ENCODE peak calls at places on chromosomes 16 and 17, in four cellular contexts. O is thyroid gland, L is natural killer cell, F is lower leg skin. H is an unnamed sample.

GRCh38 chr17:77822302-77823030 is 136.0 kb upstream of the TNRC6C start:
- DNase-seq in O (no peak), L (no peak), F (no peak), H (no peak)

GRCh38 chr16:29915590-29916247 is 10.3 kb downstream of the KCTD13 start:
- DNase-seq in O (no peak), L (no peak), F (no peak), H (no peak)

GRCh38 chr17:74439691-74440567 is 8.0 kb downstream of the GPRC5C start:
- DNase-seq in O (no peak), L (no peak), F (no peak), H (no peak)

GRCh38 chr17:2783310-2784030 is 12.8 kb upstream of the RAP1GAP2 start:
- DNase-seq in O (no peak), L (no peak), F (no peak), H (no peak)

GRCh38 chr16:84462296-84463210 is 41.9 kb downstream of the MEAK7 start:
- DNase-seq in O (no peak), L (no peak), F (peak), H (no peak)

GRCh38 chr17:70863436-70864248 is 694.3 kb downstream of the KCNJ2 start:
- DNase-seq in O (no peak), L (no peak), F (no peak), H (no peak)

GRCh38 chr16:84546669-84547538 is 42.4 kb upstream of the MEAK7 start:
- DNase-seq in O (no peak), L (no peak), F (no peak), H (no peak)

GRCh38 chr17:58083491-58084316 is 485 bp downstream of the DYNLL2 start:
- DNase-seq in O (peak), L (peak), F (peak), H (no peak)

GRCh38 chr16:27685802-27686201 is 135.9 kb downstream of the KATNIP start:
- DNase-seq in O (no peak), L (no peak), F (no peak), H (no peak)

GRCh38 chr16:12255919-12256665 is 279.6 kb downstream of the SNX29 start:
- DNase-seq in O (no peak), L (no peak), F (no peak), H (no peak)

GRCh38 chr17:17320911-17321220 is 17.7 kb downstream of the NT5M start:
- DNase-seq in O (no peak), L (no peak), F (no peak), H (no peak)

GRCh38 chr17:17324616-17325015 is 21.4 kb downstream of the NT5M start:
- DNase-seq in O (no peak), L (no peak), F (no peak), H (no peak)

GRCh38 chr17:17325228-17325627 is 22.1 kb downstream of the NT5M start:
- DNase-seq in O (no peak), L (no peak), F (no peak), H (no peak)

GRCh38 chr17:17321356-17322025 is 18.3 kb downstream of the NT5M start:
- DNase-seq in O (no peak), L (no peak), F (peak), H (no peak)

GRCh38 chr17:17322516-17323510 is 19.6 kb downstream of the NT5M start:
- DNase-seq in O (no peak), L (no peak), F (peak), H (no peak)
- TF ChIP-seq CTCF in O (no peak), L (no peak), F (no peak), H (no peak)

GRCh38 chr16:589658-590159 is at the start of gene RAB40C:
- DNase-seq in O (peak), L (peak), F (peak), H (peak)
- TF ChIP-seq CTCF in O (no peak), L (no peak), F (no peak), H (no peak)

DNA sequence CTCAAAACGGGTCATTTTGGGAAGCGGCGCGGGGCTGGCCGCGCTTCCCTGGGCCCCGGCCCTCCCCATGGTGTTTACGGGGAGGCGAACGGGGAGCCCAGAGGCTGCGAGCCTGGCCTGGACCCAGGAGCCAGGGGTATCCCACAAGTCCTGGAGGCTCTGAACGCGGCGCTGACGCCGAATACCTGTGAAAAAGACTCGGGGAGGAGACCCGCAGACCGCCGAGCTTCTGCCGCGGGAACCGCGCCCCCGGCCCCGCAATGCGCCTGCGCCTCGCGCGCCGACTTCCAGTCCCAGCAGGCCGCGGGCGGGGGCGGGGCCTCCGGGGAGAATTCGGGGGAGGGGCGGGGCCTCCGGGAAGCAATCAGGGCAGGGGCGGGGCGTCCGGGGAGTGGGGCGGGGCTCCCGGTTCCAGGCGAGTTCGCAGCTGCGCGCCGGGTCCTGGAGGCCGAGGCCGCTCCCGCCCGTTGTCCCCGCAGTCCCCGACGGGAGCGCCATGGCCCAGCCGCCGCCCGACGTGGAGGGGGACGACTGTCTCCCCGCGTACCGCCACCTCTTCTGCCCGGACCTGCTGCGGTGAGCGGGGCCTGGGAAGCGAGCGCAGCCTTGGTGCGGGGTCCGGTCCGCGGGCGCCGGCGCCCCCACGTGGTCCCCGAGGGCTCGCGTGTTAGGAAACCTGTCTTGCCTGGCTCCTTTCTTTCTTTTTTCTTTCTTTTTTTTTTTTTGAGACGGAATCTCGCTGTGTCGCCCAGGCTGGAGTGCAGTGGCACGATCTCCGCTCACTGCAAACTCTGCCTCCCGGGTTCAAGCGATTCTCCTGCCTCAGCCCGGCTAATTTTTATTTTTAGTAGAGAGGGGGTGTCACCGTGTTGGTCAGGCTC is at the start of gene DECR2:
- DNase-seq in O (peak), L (peak), F (peak), H (peak)
- TF ChIP-seq CTCF in O (no peak), L (peak), F (no peak), H (peak)

DNA sequence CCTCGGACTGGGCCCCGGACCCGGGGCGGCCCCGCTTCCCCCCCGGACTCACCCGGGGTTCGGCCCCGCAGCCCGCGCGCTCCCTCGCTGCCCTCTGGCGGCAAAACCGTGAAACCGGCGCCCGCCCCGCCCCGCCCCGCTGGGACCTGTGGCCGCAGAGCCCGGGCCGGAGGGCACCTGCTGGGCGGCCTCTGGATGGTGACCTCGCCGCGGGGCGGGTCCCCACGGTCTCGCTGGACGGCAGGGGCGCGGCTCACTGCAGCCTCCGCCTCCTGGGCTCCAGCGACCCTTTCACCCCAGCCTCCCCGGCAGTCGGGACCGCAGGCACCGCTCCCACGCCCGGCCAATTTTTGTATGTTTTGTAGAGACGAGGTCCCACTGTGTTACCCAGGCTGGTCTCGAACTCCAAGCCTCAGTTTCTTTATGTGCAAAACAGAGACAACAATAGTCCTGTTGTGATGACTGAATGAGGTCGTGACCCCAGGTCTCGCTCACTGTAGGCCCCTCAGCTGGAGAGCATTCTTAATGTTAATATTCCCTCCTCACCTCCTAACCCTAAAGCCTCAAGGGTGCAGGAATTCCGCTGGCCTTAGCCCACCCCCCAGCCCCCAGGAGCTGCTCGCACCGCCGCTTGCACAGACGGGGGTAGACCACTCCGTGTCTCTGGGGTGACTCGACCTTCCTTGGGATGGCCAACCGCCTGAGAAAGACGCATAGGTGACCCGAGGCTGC is 33.7 kb upstream of the RPH3AL start:
- DNase-seq in O (peak), L (peak), F (peak), H (peak)
- TF ChIP-seq CTCF in O (peak), L (peak), F (no peak), H (peak)

GRCh38 chr17:40122466-40122943 is 734 bp downstream of the MSL1 start:
- DNase-seq in O (peak), L (peak), F (peak), H (no peak)
- TF ChIP-seq CTCF in O (no peak), L (no peak), F (no peak), H (no peak)

GRCh38 chr16:67294927-67295326 is 15.6 kb downstream of the PLEKHG4 start:
- DNase-seq in O (no peak), L (no peak), F (no peak), H (no peak)
- TF ChIP-seq CTCF in O (no peak), L (no peak), F (no peak), H (no peak)

DNA sequence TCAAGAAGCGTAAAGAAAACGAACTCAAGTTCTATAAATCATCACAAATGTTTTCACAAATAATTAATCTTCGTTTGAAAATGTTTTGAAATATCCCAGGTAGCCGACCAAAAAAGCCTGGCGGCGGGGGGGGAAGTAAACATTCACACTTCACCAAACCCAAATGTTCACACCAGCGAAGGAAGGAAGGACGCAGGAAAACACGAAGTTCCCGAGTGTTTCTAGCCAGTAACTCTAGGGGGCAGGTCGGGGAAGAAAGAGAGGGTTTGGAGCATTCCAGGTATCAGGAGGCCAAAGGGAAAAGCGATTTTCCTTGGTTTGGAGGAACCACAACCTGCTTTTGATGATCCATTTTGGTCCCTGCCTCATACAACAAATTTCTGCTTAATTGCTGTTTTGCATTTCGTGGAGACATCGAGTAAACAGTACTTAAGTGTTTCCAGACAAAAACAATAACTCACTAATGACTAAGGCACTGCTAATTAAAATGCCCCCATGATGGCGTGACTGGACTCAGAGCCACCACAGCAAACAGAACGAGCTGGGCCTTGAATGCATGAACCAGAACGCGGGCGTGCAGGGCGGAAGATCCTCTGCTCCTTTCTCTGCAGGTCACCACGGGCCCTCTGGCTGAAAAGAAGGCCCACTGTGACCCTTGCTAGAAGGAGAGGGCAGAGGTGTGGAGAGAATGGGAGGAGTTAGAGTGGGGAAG is 16.6 kb downstream of the ZFHX3 start:
- DNase-seq in O (no peak), L (no peak), F (no peak), H (no peak)
- TF ChIP-seq CTCF in O (no peak), L (no peak), F (no peak), H (no peak)

H was measured in mesothelial cell of epicardium.